ENCODE peak calls at places on chromosomes 1 and 21, in ten cellular contexts. One of them, this sample, is unnamed.

GRCh38 chr21:38439336-38439900 is 58.9 kb downstream of the ERG start:
- DNase-seq in stimulated activated CD4-positive, alpha-beta T cell treated with anti-CD3 and anti-CD28 coated beads, TNF-alpha, amount 100 ng/mL, for 48 hours: no peak
- DNase-seq in neural crest cell: no peak
- DNase-seq in EL: no peak
- DNase-seq in upper lobe of right lung: no peak
- DNase-seq in NCI-H2081: no peak
- DNase-seq in HuH-7: no peak
- DNase-seq in hypothalamus: no peak
- DNase-seq in mammary epithelial cell: no peak
- DNase-seq in activated naive CD4-positive, alpha-beta T cell treated with anti-CD3 and anti-CD28 coated beads, Interleukin-2, amount 10 ng/mL, durations not matched to agents 7 days and 5 days: no peak
- DNase-seq in this sample: no peak

GRCh38 chr1:226309398-226310122 is 596 bp upstream of the LIN9 start:
- DNase-seq in EL: peak; percentile 51
- DNase-seq in stimulated activated CD4-positive, alpha-beta T cell treated with anti-CD3 and anti-CD28 coated beads, TNF-alpha, amount 100 ng/mL, for 48 hours: no peak
- DNase-seq in upper lobe of right lung: no peak
- DNase-seq in neural crest cell: peak; percentile 57
- DNase-seq in NCI-H2081: no peak
- DNase-seq in hypothalamus: peak; percentile 68
- DNase-seq in HuH-7: peak; percentile 76
- DNase-seq in mammary epithelial cell: no peak
- DNase-seq in activated naive CD4-positive, alpha-beta T cell treated with anti-CD3 and anti-CD28 coated beads, Interleukin-2, amount 10 ng/mL, durations not matched to agents 7 days and 5 days: no peak
- DNase-seq in this sample: peak; percentile 25

GRCh38 chr1:57447551-57447950 is 23.7 kb upstream of the DAB1 start:
- DNase-seq in mammary epithelial cell: no peak
- DNase-seq in NCI-H2081: no peak
- DNase-seq in activated naive CD4-positive, alpha-beta T cell treated with anti-CD3 and anti-CD28 coated beads, Interleukin-2, amount 10 ng/mL, durations not matched to agents 7 days and 5 days: no peak
- DNase-seq in neural crest cell: no peak
- DNase-seq in EL: no peak
- DNase-seq in HuH-7: no peak
- DNase-seq in stimulated activated CD4-positive, alpha-beta T cell treated with anti-CD3 and anti-CD28 coated beads, TNF-alpha, amount 100 ng/mL, for 48 hours: no peak
- DNase-seq in upper lobe of right lung: no peak
- DNase-seq in hypothalamus: no peak
- DNase-seq in this sample: no peak

GRCh38 chr1:246782120-246782900 is 58.1 kb downstream of the SCCPDH start:
- DNase-seq in stimulated activated CD4-positive, alpha-beta T cell treated with anti-CD3 and anti-CD28 coated beads, TNF-alpha, amount 100 ng/mL, for 48 hours: no peak
- DNase-seq in EL: peak; percentile 81
- DNase-seq in upper lobe of right lung: no peak
- DNase-seq in activated naive CD4-positive, alpha-beta T cell treated with anti-CD3 and anti-CD28 coated beads, Interleukin-2, amount 10 ng/mL, durations not matched to agents 7 days and 5 days: no peak
- DNase-seq in hypothalamus: no peak
- DNase-seq in mammary epithelial cell: peak; percentile 59
- DNase-seq in NCI-H2081: peak; percentile 35
- DNase-seq in neural crest cell: no peak
- DNase-seq in HuH-7: no peak
- DNase-seq in this sample: no peak

GRCh38 chr21:38817371-38818335 is 11.9 kb downstream of the ETS2 start:
- DNase-seq in neural crest cell: no peak
- DNase-seq in NCI-H2081: no peak
- DNase-seq in EL: peak; percentile 82
- DNase-seq in stimulated activated CD4-positive, alpha-beta T cell treated with anti-CD3 and anti-CD28 coated beads, TNF-alpha, amount 100 ng/mL, for 48 hours: no peak
- DNase-seq in HuH-7: no peak
- DNase-seq in upper lobe of right lung: no peak
- DNase-seq in hypothalamus: no peak
- DNase-seq in activated naive CD4-positive, alpha-beta T cell treated with anti-CD3 and anti-CD28 coated beads, Interleukin-2, amount 10 ng/mL, durations not matched to agents 7 days and 5 days: no peak
- DNase-seq in mammary epithelial cell: peak; percentile 81
- DNase-seq in this sample: no peak

GRCh38 chr1:44543064-44543815 is 131.0 kb downstream of the TMEM53 start:
- DNase-seq in upper lobe of right lung: peak; percentile 26
- DNase-seq in EL: no peak
- DNase-seq in hypothalamus: no peak
- DNase-seq in NCI-H2081: peak; percentile 46
- DNase-seq in mammary epithelial cell: no peak
- DNase-seq in neural crest cell: peak; percentile 54
- DNase-seq in HuH-7: no peak
- DNase-seq in stimulated activated CD4-positive, alpha-beta T cell treated with anti-CD3 and anti-CD28 coated beads, TNF-alpha, amount 100 ng/mL, for 48 hours: no peak
- DNase-seq in activated naive CD4-positive, alpha-beta T cell treated with anti-CD3 and anti-CD28 coated beads, Interleukin-2, amount 10 ng/mL, durations not matched to agents 7 days and 5 days: no peak
- DNase-seq in this sample: peak; percentile 72

GRCh38 chr1:32701951-32702598 is 495 bp downstream of the SYNC start:
- DNase-seq in neural crest cell: no peak
- DNase-seq in hypothalamus: no peak
- DNase-seq in mammary epithelial cell: no peak
- DNase-seq in activated naive CD4-positive, alpha-beta T cell treated with anti-CD3 and anti-CD28 coated beads, Interleukin-2, amount 10 ng/mL, durations not matched to agents 7 days and 5 days: no peak
- DNase-seq in stimulated activated CD4-positive, alpha-beta T cell treated with anti-CD3 and anti-CD28 coated beads, TNF-alpha, amount 100 ng/mL, for 48 hours: no peak
- DNase-seq in upper lobe of right lung: peak; percentile 76
- DNase-seq in EL: peak; percentile 48
- DNase-seq in HuH-7: no peak
- DNase-seq in NCI-H2081: no peak
- DNase-seq in this sample: peak; percentile 28

GRCh38 chr1:53121319-53122172 is 20.9 kb downstream of the SLC1A7 start:
- DNase-seq in NCI-H2081: peak; percentile 46
- DNase-seq in upper lobe of right lung: no peak
- DNase-seq in neural crest cell: no peak
- DNase-seq in hypothalamus: no peak
- DNase-seq in activated naive CD4-positive, alpha-beta T cell treated with anti-CD3 and anti-CD28 coated beads, Interleukin-2, amount 10 ng/mL, durations not matched to agents 7 days and 5 days: no peak
- DNase-seq in stimulated activated CD4-positive, alpha-beta T cell treated with anti-CD3 and anti-CD28 coated beads, TNF-alpha, amount 100 ng/mL, for 48 hours: no peak
- DNase-seq in mammary epithelial cell: no peak
- DNase-seq in EL: no peak
- DNase-seq in HuH-7: peak; percentile 45
- DNase-seq in this sample: no peak

GRCh38 chr1:38029725-38030511 is 16.7 kb downstream of the POU3F1 start:
- DNase-seq in activated naive CD4-positive, alpha-beta T cell treated with anti-CD3 and anti-CD28 coated beads, Interleukin-2, amount 10 ng/mL, durations not matched to agents 7 days and 5 days: peak; percentile 60
- DNase-seq in HuH-7: no peak
- DNase-seq in upper lobe of right lung: no peak
- DNase-seq in mammary epithelial cell: peak; percentile 86
- DNase-seq in hypothalamus: no peak
- DNase-seq in EL: peak; percentile 68
- DNase-seq in neural crest cell: no peak
- DNase-seq in NCI-H2081: no peak
- DNase-seq in stimulated activated CD4-positive, alpha-beta T cell treated with anti-CD3 and anti-CD28 coated beads, TNF-alpha, amount 100 ng/mL, for 48 hours: peak; percentile 79
- DNase-seq in this sample: no peak

GRCh38 chr1:51305371-51305823 is 25.0 kb downstream of the TTC39A start:
- DNase-seq in NCI-H2081: no peak
- DNase-seq in stimulated activated CD4-positive, alpha-beta T cell treated with anti-CD3 and anti-CD28 coated beads, TNF-alpha, amount 100 ng/mL, for 48 hours: no peak
- DNase-seq in hypothalamus: no peak
- DNase-seq in EL: no peak
- DNase-seq in upper lobe of right lung: peak; percentile 31
- DNase-seq in HuH-7: peak; percentile 73
- DNase-seq in mammary epithelial cell: no peak
- DNase-seq in neural crest cell: no peak
- DNase-seq in activated naive CD4-positive, alpha-beta T cell treated with anti-CD3 and anti-CD28 coated beads, Interleukin-2, amount 10 ng/mL, durations not matched to agents 7 days and 5 days: no peak
- DNase-seq in this sample: no peak

GRCh38 chr1:39979654-39980053 is 24.7 kb downstream of the MFSD2A start:
- DNase-seq in EL: no peak
- DNase-seq in mammary epithelial cell: no peak
- DNase-seq in stimulated activated CD4-positive, alpha-beta T cell treated with anti-CD3 and anti-CD28 coated beads, TNF-alpha, amount 100 ng/mL, for 48 hours: no peak
- DNase-seq in activated naive CD4-positive, alpha-beta T cell treated with anti-CD3 and anti-CD28 coated beads, Interleukin-2, amount 10 ng/mL, durations not matched to agents 7 days and 5 days: no peak
- DNase-seq in HuH-7: no peak
- DNase-seq in neural crest cell: no peak
- DNase-seq in upper lobe of right lung: no peak
- DNase-seq in NCI-H2081: no peak
- DNase-seq in hypothalamus: no peak
- DNase-seq in this sample: peak; percentile 56

GRCh38 chr1:37930246-37931142 is 16.4 kb downstream of the INPP5B start:
- DNase-seq in activated naive CD4-positive, alpha-beta T cell treated with anti-CD3 and anti-CD28 coated beads, Interleukin-2, amount 10 ng/mL, durations not matched to agents 7 days and 5 days: peak; percentile 47
- DNase-seq in HuH-7: no peak
- DNase-seq in upper lobe of right lung: peak; percentile 69
- DNase-seq in neural crest cell: no peak
- DNase-seq in EL: peak; percentile 25
- DNase-seq in stimulated activated CD4-positive, alpha-beta T cell treated with anti-CD3 and anti-CD28 coated beads, TNF-alpha, amount 100 ng/mL, for 48 hours: no peak
- DNase-seq in hypothalamus: no peak
- DNase-seq in NCI-H2081: no peak
- DNase-seq in mammary epithelial cell: peak; percentile 27
- DNase-seq in this sample: no peak

GRCh38 chr21:37592496-37592895 is 225.9 kb downstream of the DYRK1A start:
- DNase-seq in EL: no peak
- DNase-seq in mammary epithelial cell: no peak
- DNase-seq in stimulated activated CD4-positive, alpha-beta T cell treated with anti-CD3 and anti-CD28 coated beads, TNF-alpha, amount 100 ng/mL, for 48 hours: no peak
- DNase-seq in NCI-H2081: no peak
- DNase-seq in HuH-7: no peak
- DNase-seq in neural crest cell: no peak
- DNase-seq in activated naive CD4-positive, alpha-beta T cell treated with anti-CD3 and anti-CD28 coated beads, Interleukin-2, amount 10 ng/mL, durations not matched to agents 7 days and 5 days: no peak
- DNase-seq in hypothalamus: no peak
- DNase-seq in upper lobe of right lung: no peak
- DNase-seq in this sample: no peak

GRCh38 chr1:19923953-19924346 is 533 bp upstream of the PLA2G2E start:
- DNase-seq in hypothalamus: no peak
- DNase-seq in neural crest cell: no peak
- DNase-seq in stimulated activated CD4-positive, alpha-beta T cell treated with anti-CD3 and anti-CD28 coated beads, TNF-alpha, amount 100 ng/mL, for 48 hours: no peak
- DNase-seq in activated naive CD4-positive, alpha-beta T cell treated with anti-CD3 and anti-CD28 coated beads, Interleukin-2, amount 10 ng/mL, durations not matched to agents 7 days and 5 days: no peak
- DNase-seq in upper lobe of right lung: no peak
- DNase-seq in EL: no peak
- DNase-seq in NCI-H2081: no peak
- DNase-seq in HuH-7: no peak
- DNase-seq in mammary epithelial cell: no peak
- DNase-seq in this sample: no peak

GRCh38 chr21:39314155-39315027 is 959 bp upstream of the BRWD1 start:
- DNase-seq in neural crest cell: no peak
- DNase-seq in activated naive CD4-positive, alpha-beta T cell treated with anti-CD3 and anti-CD28 coated beads, Interleukin-2, amount 10 ng/mL, durations not matched to agents 7 days and 5 days: peak; percentile 63
- DNase-seq in NCI-H2081: peak; percentile 34
- DNase-seq in mammary epithelial cell: peak; percentile 67
- DNase-seq in HuH-7: peak; percentile 20
- DNase-seq in stimulated activated CD4-positive, alpha-beta T cell treated with anti-CD3 and anti-CD28 coated beads, TNF-alpha, amount 100 ng/mL, for 48 hours: peak; percentile 34
- DNase-seq in upper lobe of right lung: no peak
- DNase-seq in hypothalamus: peak; percentile 64
- DNase-seq in EL: peak; percentile 67
- DNase-seq in this sample: peak; percentile 57

GRCh38 chr1:219817914-219818313 is 110.4 kb downstream of the SLC30A10 start:
- DNase-seq in upper lobe of right lung: no peak
- DNase-seq in EL: no peak
- DNase-seq in activated naive CD4-positive, alpha-beta T cell treated with anti-CD3 and anti-CD28 coated beads, Interleukin-2, amount 10 ng/mL, durations not matched to agents 7 days and 5 days: no peak
- DNase-seq in HuH-7: no peak
- DNase-seq in mammary epithelial cell: no peak
- DNase-seq in hypothalamus: no peak
- DNase-seq in NCI-H2081: no peak
- DNase-seq in stimulated activated CD4-positive, alpha-beta T cell treated with anti-CD3 and anti-CD28 coated beads, TNF-alpha, amount 100 ng/mL, for 48 hours: no peak
- DNase-seq in neural crest cell: no peak
- DNase-seq in this sample: no peak

GRCh38 chr1:3504151-3504822 is 49.8 kb downstream of the ARHGEF16 start:
- DNase-seq in stimulated activated CD4-positive, alpha-beta T cell treated with anti-CD3 and anti-CD28 coated beads, TNF-alpha, amount 100 ng/mL, for 48 hours: no peak
- DNase-seq in activated naive CD4-positive, alpha-beta T cell treated with anti-CD3 and anti-CD28 coated beads, Interleukin-2, amount 10 ng/mL, durations not matched to agents 7 days and 5 days: no peak
- DNase-seq in EL: peak; percentile 96
- DNase-seq in NCI-H2081: no peak
- DNase-seq in neural crest cell: no peak
- DNase-seq in HuH-7: no peak
- DNase-seq in mammary epithelial cell: peak; percentile 51
- DNase-seq in hypothalamus: no peak
- DNase-seq in upper lobe of right lung: no peak
- DNase-seq in this sample: no peak

GRCh38 chr1:151908228-151908691 is 1.1 kb downstream of the THEM4 start:
- DNase-seq in activated naive CD4-positive, alpha-beta T cell treated with anti-CD3 and anti-CD28 coated beads, Interleukin-2, amount 10 ng/mL, durations not matched to agents 7 days and 5 days: no peak
- DNase-seq in hypothalamus: no peak
- DNase-seq in NCI-H2081: no peak
- DNase-seq in upper lobe of right lung: no peak
- DNase-seq in stimulated activated CD4-positive, alpha-beta T cell treated with anti-CD3 and anti-CD28 coated beads, TNF-alpha, amount 100 ng/mL, for 48 hours: no peak
- DNase-seq in HuH-7: no peak
- DNase-seq in neural crest cell: no peak
- DNase-seq in EL: peak; percentile 34
- DNase-seq in mammary epithelial cell: no peak
- DNase-seq in this sample: peak; percentile 13

GRCh38 chr1:158813159-158813558 is 18.0 kb upstream of the MNDA start:
- DNase-seq in activated naive CD4-positive, alpha-beta T cell treated with anti-CD3 and anti-CD28 coated beads, Interleukin-2, amount 10 ng/mL, durations not matched to agents 7 days and 5 days: no peak
- DNase-seq in mammary epithelial cell: no peak
- DNase-seq in neural crest cell: no peak
- DNase-seq in stimulated activated CD4-positive, alpha-beta T cell treated with anti-CD3 and anti-CD28 coated beads, TNF-alpha, amount 100 ng/mL, for 48 hours: no peak
- DNase-seq in HuH-7: no peak
- DNase-seq in hypothalamus: no peak
- DNase-seq in upper lobe of right lung: no peak
- DNase-seq in NCI-H2081: no peak
- DNase-seq in EL: no peak
- DNase-seq in this sample: no peak

GRCh38 chr1:42777860-42778259 is 6.9 kb upstream of the TMEM269 start:
- DNase-seq in neural crest cell: peak; percentile 46
- DNase-seq in EL: peak; percentile 45
- DNase-seq in stimulated activated CD4-positive, alpha-beta T cell treated with anti-CD3 and anti-CD28 coated beads, TNF-alpha, amount 100 ng/mL, for 48 hours: no peak
- DNase-seq in hypothalamus: no peak
- DNase-seq in upper lobe of right lung: no peak
- DNase-seq in NCI-H2081: peak; percentile 62
- DNase-seq in mammary epithelial cell: no peak
- DNase-seq in activated naive CD4-positive, alpha-beta T cell treated with anti-CD3 and anti-CD28 coated beads, Interleukin-2, amount 10 ng/mL, durations not matched to agents 7 days and 5 days: peak; percentile 59
- DNase-seq in HuH-7: peak; percentile 77
- DNase-seq in this sample: peak; percentile 51

GRCh38 chr1:227947425-227947677 is 381 bp downstream of the WNT9A start:
- DNase-seq in neural crest cell: no peak
- DNase-seq in HuH-7: no peak
- DNase-seq in stimulated activated CD4-positive, alpha-beta T cell treated with anti-CD3 and anti-CD28 coated beads, TNF-alpha, amount 100 ng/mL, for 48 hours: no peak
- DNase-seq in activated naive CD4-positive, alpha-beta T cell treated with anti-CD3 and anti-CD28 coated beads, Interleukin-2, amount 10 ng/mL, durations not matched to agents 7 days and 5 days: no peak
- DNase-seq in NCI-H2081: no peak
- DNase-seq in upper lobe of right lung: no peak
- DNase-seq in EL: no peak
- DNase-seq in mammary epithelial cell: peak; percentile 36
- DNase-seq in hypothalamus: no peak
- DNase-seq in this sample: no peak